ENCODE peak calls at places on chromosomes 2 and 18, in ten cellular contexts. One of them, this sample, is unnamed.

GRCh38 chr2:95353613-95354468 is 48.7 kb upstream of the FAHD2A start:
- DNase-seq in stimulated activated CD4-positive, alpha-beta T cell treated with anti-CD3 and anti-CD28 coated beads, TNF-alpha, amount 100 ng/mL, for 4 hours: no peak
- DNase-seq in sigmoid colon: peak; percentile 55
- DNase-seq in NCI-H226: no peak
- DNase-seq in HuH-7: no peak
- DNase-seq in occipital lobe: no peak
- DNase-seq in cardiac fibroblast: no peak
- DNase-seq in D721Med: no peak
- DNase-seq in amniotic stem cell: no peak
- DNase-seq in AG09319: no peak
- DNase-seq in this sample: no peak

GRCh38 chr2:48356701-48357322 is 173.1 kb upstream of the STON1 start:
- DNase-seq in stimulated activated CD4-positive, alpha-beta T cell treated with anti-CD3 and anti-CD28 coated beads, TNF-alpha, amount 100 ng/mL, for 4 hours: no peak
- DNase-seq in sigmoid colon: no peak
- DNase-seq in NCI-H226: peak; percentile 13
- DNase-seq in HuH-7: no peak
- DNase-seq in occipital lobe: no peak
- DNase-seq in cardiac fibroblast: peak; percentile 84
- DNase-seq in D721Med: no peak
- DNase-seq in amniotic stem cell: no peak
- DNase-seq in AG09319: no peak
- DNase-seq in this sample: no peak

GRCh38 chr18:10893761-10894160 is 255.6 kb downstream of the PIEZO2 start:
- DNase-seq in stimulated activated CD4-positive, alpha-beta T cell treated with anti-CD3 and anti-CD28 coated beads, TNF-alpha, amount 100 ng/mL, for 4 hours: no peak
- DNase-seq in sigmoid colon: no peak
- DNase-seq in NCI-H226: no peak
- DNase-seq in HuH-7: no peak
- DNase-seq in occipital lobe: no peak
- DNase-seq in cardiac fibroblast: no peak
- DNase-seq in D721Med: no peak
- DNase-seq in amniotic stem cell: no peak
- DNase-seq in AG09319: no peak
- DNase-seq in this sample: no peak

GRCh38 chr18:834086-834720 is 22.2 kb upstream of the YES1 start:
- DNase-seq in stimulated activated CD4-positive, alpha-beta T cell treated with anti-CD3 and anti-CD28 coated beads, TNF-alpha, amount 100 ng/mL, for 4 hours: no peak
- DNase-seq in sigmoid colon: no peak
- DNase-seq in NCI-H226: no peak
- DNase-seq in HuH-7: no peak
- DNase-seq in occipital lobe: no peak
- DNase-seq in cardiac fibroblast: no peak
- DNase-seq in D721Med: no peak
- DNase-seq in amniotic stem cell: no peak
- DNase-seq in AG09319: no peak
- DNase-seq in this sample: no peak

GRCh38 chr2:176093145-176093888 is 796 bp downstream of the HOXD13 start:
- DNase-seq in stimulated activated CD4-positive, alpha-beta T cell treated with anti-CD3 and anti-CD28 coated beads, TNF-alpha, amount 100 ng/mL, for 4 hours: no peak
- DNase-seq in sigmoid colon: no peak
- DNase-seq in NCI-H226: no peak
- DNase-seq in HuH-7: peak; percentile 62
- DNase-seq in occipital lobe: no peak
- DNase-seq in cardiac fibroblast: no peak
- DNase-seq in D721Med: peak; percentile 22
- DNase-seq in amniotic stem cell: no peak
- DNase-seq in AG09319: no peak
- DNase-seq in this sample: no peak

GRCh38 chr2:43169091-43169936 is 57.1 kb downstream of the ZFP36L2 start:
- DNase-seq in stimulated activated CD4-positive, alpha-beta T cell treated with anti-CD3 and anti-CD28 coated beads, TNF-alpha, amount 100 ng/mL, for 4 hours: no peak
- DNase-seq in sigmoid colon: no peak
- DNase-seq in NCI-H226: no peak
- DNase-seq in HuH-7: no peak
- DNase-seq in occipital lobe: no peak
- DNase-seq in cardiac fibroblast: no peak
- DNase-seq in D721Med: no peak
- DNase-seq in amniotic stem cell: no peak
- DNase-seq in AG09319: no peak
- DNase-seq in this sample: no peak

GRCh38 chr18:45626330-45627203 is 11.3 kb downstream of the SLC14A2 start:
- DNase-seq in stimulated activated CD4-positive, alpha-beta T cell treated with anti-CD3 and anti-CD28 coated beads, TNF-alpha, amount 100 ng/mL, for 4 hours: no peak
- DNase-seq in sigmoid colon: no peak
- DNase-seq in NCI-H226: peak; percentile 69
- DNase-seq in HuH-7: no peak
- DNase-seq in occipital lobe: no peak
- DNase-seq in cardiac fibroblast: peak; percentile 45
- DNase-seq in D721Med: no peak
- DNase-seq in amniotic stem cell: no peak
- DNase-seq in AG09319: no peak
- DNase-seq in this sample: no peak

GRCh38 chr2:179272406-179273192 is 8.0 kb upstream of the SESTD1 start:
- DNase-seq in stimulated activated CD4-positive, alpha-beta T cell treated with anti-CD3 and anti-CD28 coated beads, TNF-alpha, amount 100 ng/mL, for 4 hours: no peak
- DNase-seq in sigmoid colon: no peak
- DNase-seq in NCI-H226: no peak
- DNase-seq in HuH-7: no peak
- DNase-seq in occipital lobe: no peak
- DNase-seq in cardiac fibroblast: peak; percentile 86
- DNase-seq in D721Med: no peak
- DNase-seq in amniotic stem cell: no peak
- DNase-seq in AG09319: peak; percentile 44
- DNase-seq in this sample: no peak

GRCh38 chr2:96143848-96144480 is 1.3 kb downstream of the DUSP2 start:
- DNase-seq in stimulated activated CD4-positive, alpha-beta T cell treated with anti-CD3 and anti-CD28 coated beads, TNF-alpha, amount 100 ng/mL, for 4 hours: no peak
- DNase-seq in sigmoid colon: peak; percentile 59
- DNase-seq in NCI-H226: no peak
- DNase-seq in HuH-7: peak; percentile 63
- DNase-seq in occipital lobe: no peak
- DNase-seq in cardiac fibroblast: no peak
- DNase-seq in D721Med: no peak
- DNase-seq in amniotic stem cell: no peak
- DNase-seq in AG09319: no peak
- DNase-seq in this sample: no peak

GRCh38 chr2:1830936-1831616 is 86.8 kb upstream of the PXDN start:
- DNase-seq in stimulated activated CD4-positive, alpha-beta T cell treated with anti-CD3 and anti-CD28 coated beads, TNF-alpha, amount 100 ng/mL, for 4 hours: no peak
- DNase-seq in sigmoid colon: no peak
- DNase-seq in NCI-H226: peak; percentile 25
- DNase-seq in HuH-7: no peak
- DNase-seq in occipital lobe: no peak
- DNase-seq in cardiac fibroblast: peak; percentile 18
- DNase-seq in D721Med: no peak
- DNase-seq in amniotic stem cell: no peak
- DNase-seq in AG09319: no peak
- DNase-seq in this sample: no peak

GRCh38 chr2:234953116-234954031 is 1.6 kb downstream of the SH3BP4 start:
- DNase-seq in stimulated activated CD4-positive, alpha-beta T cell treated with anti-CD3 and anti-CD28 coated beads, TNF-alpha, amount 100 ng/mL, for 4 hours: no peak
- DNase-seq in sigmoid colon: peak; percentile 53
- DNase-seq in NCI-H226: no peak
- DNase-seq in HuH-7: no peak
- DNase-seq in occipital lobe: no peak
- DNase-seq in cardiac fibroblast: no peak
- DNase-seq in D721Med: no peak
- DNase-seq in amniotic stem cell: no peak
- DNase-seq in AG09319: no peak
- DNase-seq in this sample: no peak

GRCh38 chr18:67268530-67268929 is 248.0 kb downstream of the DSEL start:
- DNase-seq in stimulated activated CD4-positive, alpha-beta T cell treated with anti-CD3 and anti-CD28 coated beads, TNF-alpha, amount 100 ng/mL, for 4 hours: no peak
- DNase-seq in sigmoid colon: no peak
- DNase-seq in NCI-H226: no peak
- DNase-seq in HuH-7: no peak
- DNase-seq in occipital lobe: no peak
- DNase-seq in cardiac fibroblast: no peak
- DNase-seq in D721Med: no peak
- DNase-seq in amniotic stem cell: no peak
- DNase-seq in AG09319: no peak
- DNase-seq in this sample: no peak

This sample was measured in retinal pigment epithelial cell.